ENCODE peak calls at places on chromosomes 11 and 22, in four cellular contexts. T is body of pancreas, F is neural progenitor cell, V is mesenchymal stem cell. U is an unnamed sample. For H3K27me3, the result is how much of the 10 kb centered on the place peaks cover.

GRCh38 chr11:92605667-92606066 is 363.8 kb upstream of the MTNR1B start:
- DNase-seq in T (no peak), F (no peak), V (no peak), U (no peak)

GRCh38 chr11:55474321-55474720 is 79.9 kb upstream of the OR4C15 start:
- DNase-seq in F (no peak), T (no peak), V (no peak), U (no peak)

GRCh38 chr11:94629741-94630140 is 62.6 kb downstream of the PIWIL4 start:
- DNase-seq in V (no peak), F (no peak), T (no peak), U (no peak)

GRCh38 chr11:33542921-33543320 is 157.7 kb downstream of the C11orf91 start:
- DNase-seq in F (peak), T (peak), V (peak), U (peak)

GRCh38 chr22:50165438-50166123 is 5.0 kb upstream of the PANX2 start:
- DNase-seq in T (no peak), V (no peak), F (no peak), U (no peak)

GRCh38 chr11:18939314-18939713 is at the start of gene MRGPRX1:
- DNase-seq in F (no peak), T (no peak), V (no peak), U (no peak)

GRCh38 chr11:115930276-115930675 is 426.1 kb upstream of the CADM1 start:
- DNase-seq in T (no peak), V (no peak), F (no peak), U (no peak)

GRCh38 chr11:64568584-64569140 is 22.4 kb upstream of the SLC22A12 start:
- DNase-seq in V (no peak), F (no peak), T (no peak), U (no peak)

GRCh38 chr11:28542556-28542955 is 434.4 kb downstream of the METTL15 start:
- DNase-seq in F (no peak), T (no peak), V (no peak), U (no peak)

GRCh38 chr11:67497656-67498291 is 7.4 kb downstream of the PITPNM1 start:
- DNase-seq in T (no peak), V (no peak), F (no peak), U (no peak)

GRCh38 chr22:36286096-36286957 is 33.4 kb downstream of the APOL1 start:
- DNase-seq in V (peak), T (peak), F (peak), U (peak)

GRCh38 chr11:67697846-67698245 is 23.4 kb upstream of the ALDH3B2 start:
- DNase-seq in V (no peak), T (no peak), F (no peak), U (no peak)

GRCh38 chr11:27933992-27934829 is 173.7 kb downstream of the KIF18A start:
- DNase-seq in F (no peak), T (no peak), V (peak), U (no peak)

GRCh38 chr11:127018683-127019279 is 18.2 kb upstream of the KIRREL3 start:
- DNase-seq in V (no peak), T (peak), F (no peak), U (no peak)

GRCh38 chr11:57344826-57345225 is 6.7 kb downstream of the P2RX3 start:
- DNase-seq in T (no peak), F (no peak), V (no peak), U (no peak)

GRCh38 chr22:23536821-23537345 is 43.2 kb downstream of the IGLL1 start:
- DNase-seq in V (no peak), F (no peak), T (no peak), U (no peak)

GRCh38 chr22:50599816-50600454 is 658 bp upstream of the MAPK8IP2 start:
- DNase-seq in T (peak), V (peak), F (peak), U (peak)

GRCh38 chr11:37712246-37712645 is 1114.2 kb upstream of the RAG2 start:
- DNase-seq in T (no peak), F (peak), V (peak), U (no peak)

GRCh38 chr11:20991471-20991870 is 322.1 kb downstream of the NELL1 start:
- DNase-seq in T (no peak), F (no peak), V (no peak), U (no peak)

GRCh38 chr11:78030429-78031325 is 7.6 kb upstream of the KCTD14 start:
- DNase-seq in T (peak), F (peak), V (no peak), U (no peak)

GRCh38 chr22:22593964-22594656 is 35.0 kb upstream of the PRAME start:
- DNase-seq in F (peak), T (peak), V (peak), U (peak)

GRCh38 chr11:107018902-107019493 is 722 bp upstream of the GUCY1A2 start:
- DNase-seq in F (peak), T (peak), V (peak), U (no peak)

GRCh38 chr22:48205790-48206189 is 1443.3 kb downstream of the TBC1D22A start:
- DNase-seq in F (no peak), V (no peak), T (no peak), U (no peak)

GRCh38 chr11:58195939-58196338 is 7.1 kb downstream of the OR9Q2 start:
- DNase-seq in T (no peak), F (no peak), V (no peak), U (no peak)

GRCh38 chr11:20688761-20689160 is 19.4 kb downstream of the NELL1 start:
- DNase-seq in T (no peak), V (no peak), F (no peak), U (no peak)

GRCh38 chr11:67289651-67290479 is 762 bp downstream of the ANKRD13D start:
- DNase-seq in F (peak), T (no peak), V (no peak), U (no peak)

GRCh38 chr11:101974255-101974654 is 57.9 kb upstream of the ANGPTL5 start:
- DNase-seq in T (no peak), F (no peak), V (peak), U (no peak)

GRCh38 chr22:23197836-23198235 is 17.5 kb downstream of the BCR start:
- DNase-seq in V (no peak), F (no peak), T (no peak), U (no peak)

GRCh38 chr11:34337016-34337415 is 20.8 kb downstream of the ABTB2 start:
- DNase-seq in F (no peak), T (no peak), V (no peak), U (no peak)

GRCh38 chr22:22896601-22897000 is 9.0 kb downstream of the IGLL5 start:
- DNase-seq in T (no peak), F (no peak), V (no peak), U (no peak)

GRCh38 chr11:71086687-71087258 is 165.6 kb downstream of the SHANK2 start:
- DNase-seq in T (peak), F (peak), V (peak), U (peak)

GRCh38 chr11:119676461-119677020 is 52.5 kb downstream of the NECTIN1 start:
- DNase-seq in F (no peak), V (peak), T (no peak), U (no peak)

GRCh38 chr11:45303316-45303715 is 17.2 kb upstream of the SYT13 start:
- DNase-seq in T (no peak), F (no peak), V (no peak), U (no peak)

GRCh38 chr11:118705111-118705741 is 25.8 kb upstream of the TREH start:
- DNase-seq in F (peak), T (no peak), V (no peak), U (peak)

GRCh38 chr11:36409152-36409713 is 100.8 kb downstream of the TRAF6 start:
- DNase-seq in T (no peak), F (no peak), V (peak), U (peak)

GRCh38 chr11:11987503-11988022 is 20.9 kb downstream of the DKK3 start:
- DNase-seq in F (no peak), T (no peak), V (peak), U (peak)

GRCh38 chr22:26656896-26657851 is at the start of gene MIAT:
- DNase-seq in F (peak), T (peak), V (no peak), U (peak)

GRCh38 chr11:2562181-2562581 is 117.4 kb downstream of the KCNQ1 start:
- DNase-seq in V (no peak), T (peak), F (peak), U (no peak)
- H3K27me3 ChIP-seq in V (under half), T (under half), F (under half), U (under half)

GRCh38 chr22:24601217-24602104 is 1.5 kb upstream of the GGT1 start:
- DNase-seq in F (no peak), T (peak), V (no peak), U (no peak)
- H3K27me3 ChIP-seq in F (under half), T (under half), V (under half), U (under half)

DNA sequence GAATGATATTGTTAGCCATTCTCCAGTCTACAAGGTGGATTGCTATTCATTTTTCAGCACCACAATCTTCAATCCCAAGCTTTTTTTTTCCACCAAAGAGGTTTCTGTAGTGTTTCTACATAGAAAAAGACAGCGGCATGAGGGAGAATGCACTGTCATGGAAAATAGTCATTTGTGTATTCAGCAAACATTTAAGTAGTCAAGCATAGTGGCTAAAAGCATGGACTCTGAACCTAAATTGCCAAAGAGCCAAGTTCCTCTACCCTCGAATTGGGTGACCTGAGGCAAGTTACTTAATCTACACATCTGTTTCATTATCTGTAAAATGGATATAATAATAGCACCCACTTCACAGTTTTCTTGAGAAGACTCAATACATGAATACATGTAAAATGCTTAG is 14.2 kb downstream of the GAS2 start:
- DNase-seq in F (no peak), T (no peak), V (no peak), U (no peak)
- H3K27me3 ChIP-seq in F (under half), T (under half), V (under half), U (under half)

GRCh38 chr11:68843052-68843561 is 1.4 kb upstream of the CPT1A start:
- DNase-seq in F (peak), T (no peak), V (peak), U (peak)

GRCh38 chr11:68843703-68844312 is 2.1 kb upstream of the CPT1A start:
- DNase-seq in V (peak), F (peak), T (peak), U (peak)

GRCh38 chr11:68844801-68845200 is 3.1 kb upstream of the CPT1A start:
- DNase-seq in F (no peak), V (no peak), T (no peak), U (no peak)

GRCh38 chr11:68845351-68846002 is 3.8 kb upstream of the CPT1A start:
- DNase-seq in F (no peak), V (no peak), T (no peak), U (no peak)

DNA sequence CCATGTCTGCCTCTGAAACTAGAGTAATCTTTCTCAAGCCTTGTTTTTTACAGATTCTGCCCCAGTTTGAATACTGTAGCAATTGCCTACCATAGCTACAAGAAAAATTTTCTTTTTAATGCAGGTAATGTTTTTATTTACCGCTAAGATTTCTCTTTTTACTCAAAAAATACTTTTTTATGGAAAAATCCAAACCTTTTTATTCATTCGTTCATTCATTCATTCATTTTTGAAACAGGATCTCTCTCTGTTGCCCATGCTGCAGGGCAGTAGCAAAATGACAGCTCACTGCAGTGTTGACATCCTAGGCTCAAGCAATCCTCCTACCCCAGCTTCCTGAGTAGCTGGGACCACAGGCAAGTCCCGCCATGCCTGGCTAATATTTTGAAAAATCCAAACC is 2.7 kb upstream of the CPT1A start:
- DNase-seq in T (no peak), F (no peak), V (no peak), U (no peak)
- H3K27me3 ChIP-seq in T (under half), F (half or more), V (under half), U (under half)

GRCh38 chr22:20017622-20017958 is 967 bp upstream of the ARVCF start:
- DNase-seq in F (no peak), V (no peak), T (no peak), U (no peak)
- H3K27me3 ChIP-seq in F (half or more), V (under half), T (under half), U (under half)

GRCh38 chr11:65871811-65872548 is 620 bp downstream of the EFEMP2 start:
- DNase-seq in T (no peak), V (peak), F (peak), U (no peak)
- H3K27me3 ChIP-seq in T (under half), V (under half), F (under half), U (under half)

DNA sequence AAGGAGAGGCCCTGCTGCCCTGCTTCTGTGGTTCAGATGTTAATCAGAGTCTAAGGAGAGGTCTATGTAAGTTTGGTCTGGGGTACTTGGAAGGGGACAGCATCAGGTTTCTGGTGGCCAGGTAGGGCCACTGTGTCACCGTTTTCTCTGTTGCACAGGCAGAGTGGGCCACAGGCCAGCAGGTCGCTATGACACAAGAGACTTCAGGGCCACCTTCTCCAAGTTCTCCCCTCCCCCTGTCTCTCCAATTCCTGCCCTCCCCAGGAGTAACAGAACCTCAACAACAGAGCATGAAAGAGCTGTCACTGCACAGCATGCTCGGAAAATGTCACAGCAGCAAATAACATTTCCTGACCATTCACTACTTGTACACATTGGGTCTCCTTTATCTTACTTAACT is 58.6 kb downstream of the MPPED2 start:
- DNase-seq in T (no peak), F (no peak), V (no peak), U (no peak)
- H3K27me3 ChIP-seq in T (under half), F (under half), V (under half), U (under half)

DNA sequence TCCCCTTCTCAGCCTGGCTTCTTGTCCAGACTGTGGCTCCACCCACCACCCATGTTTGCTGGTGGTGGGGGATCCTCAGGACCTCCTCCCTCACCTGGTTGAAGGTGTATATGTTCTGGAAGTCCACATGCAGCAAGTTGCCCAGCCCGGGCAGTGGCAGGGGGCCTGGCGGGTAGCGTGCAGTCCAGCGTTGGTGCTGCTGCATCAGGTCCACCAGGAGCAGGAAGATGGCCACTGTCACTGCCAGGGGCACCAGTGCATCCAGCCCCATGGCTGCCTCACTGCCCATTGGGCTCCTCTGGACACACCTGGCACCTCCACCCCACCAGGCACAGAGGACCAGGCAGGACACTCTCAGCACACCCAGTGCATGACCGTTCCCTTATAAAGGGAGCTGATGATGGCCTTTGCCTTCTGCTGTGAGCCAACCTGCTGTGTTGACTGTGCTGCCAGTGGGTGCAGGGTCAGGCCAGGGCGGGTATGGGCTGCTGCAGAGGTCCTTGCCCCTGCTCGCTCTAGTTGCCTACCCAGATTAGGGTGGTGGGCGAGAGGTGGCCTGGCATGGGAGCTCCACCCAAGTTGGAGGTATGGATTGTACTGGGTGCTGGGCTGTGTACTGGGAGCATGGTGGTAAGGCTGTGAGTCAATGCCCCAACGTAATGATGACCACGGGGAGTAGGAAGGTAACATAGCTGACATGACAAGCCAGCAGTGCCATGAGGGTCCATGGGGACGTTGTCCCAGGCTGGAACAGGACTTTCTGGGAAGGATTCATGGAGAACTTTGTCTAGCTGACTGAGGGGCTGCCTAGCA is 24.3 kb upstream of the CYP2D6 start:
- DNase-seq in T (no peak), V (no peak), F (no peak), U (no peak)
- H3K27me3 ChIP-seq in T (under half), V (under half), F (under half), U (under half)

GRCh38 chr22:17369553-17370035 is 334 bp downstream of the CECR2 start:
- DNase-seq in F (peak), T (peak), V (peak), U (no peak)

GRCh38 chr22:17366329-17366728 is 2.9 kb upstream of the CECR2 start:
- DNase-seq in F (no peak), T (no peak), V (no peak), U (no peak)

GRCh38 chr22:17368727-17369552 is at the start of gene CECR2:
- DNase-seq in V (peak), T (peak), F (peak), U (no peak)

GRCh38 chr22:17368144-17368726 is 1.0 kb upstream of the CECR2 start:
- DNase-seq in T (no peak), V (no peak), F (no peak), U (no peak)

GRCh38 chr22:17366830-17367229 is 2.4 kb upstream of the CECR2 start:
- DNase-seq in V (no peak), T (no peak), F (peak), U (peak)
- H3K27me3 ChIP-seq in V (half or more), T (under half), F (under half), U (under half)